ENCODE peak calls at places on chromosomes 6 and 20, in six cellular contexts. A is HepG2, N is adrenal gland, Y is HCT116, W is BE2C, P is Peyer's patch. K is an unnamed sample. For H3K4me1, the result is how much of the 10 kb centered on the place peaks cover.

GRCh38 chr6:5086294-5086890 is 1.3 kb downstream of the PPP1R3G start:
- DNase-seq in A (no peak), N (no peak), Y (no peak), W (no peak), P (no peak), K (no peak)

GRCh38 chr6:167044696-167045095 is 45.5 kb downstream of the CEP43 start:
- DNase-seq in A (no peak), N (no peak), Y (no peak), W (no peak), P (no peak), K (no peak)

GRCh38 chr6:83132121-83132520 is 60.9 kb downstream of the PGM3 start:
- DNase-seq in A (no peak), N (no peak), Y (no peak), W (no peak), P (no peak), K (no peak)

GRCh38 chr6:130466052-130466743 is 100.4 kb downstream of the TMEM200A start:
- DNase-seq in A (no peak), N (no peak), Y (no peak), W (no peak), P (no peak), K (no peak)

GRCh38 chr20:50321797-50322480 is 131.3 kb downstream of the CEBPB start:
- DNase-seq in A (no peak), N (peak), Y (no peak), W (no peak), P (no peak), K (peak)

GRCh38 chr20:60138263-60139127 is 180.3 kb downstream of the CDH26 start:
- DNase-seq in A (no peak), N (peak), Y (no peak), W (no peak), P (peak), K (no peak)

GRCh38 chr6:122265755-122266154 is 133.7 kb upstream of the HSF2 start:
- DNase-seq in A (no peak), N (no peak), Y (no peak), W (no peak), P (no peak), K (no peak)

GRCh38 chr20:25277051-25277801 is 29.3 kb downstream of the PYGB start:
- DNase-seq in A (no peak), N (peak), Y (no peak), W (peak), P (no peak), K (no peak)

GRCh38 chr6:19712012-19712688 is 125.0 kb upstream of the ID4 start:
- DNase-seq in A (no peak), N (no peak), Y (no peak), W (no peak), P (no peak), K (no peak)

GRCh38 chr6:83183082-83183828 is 9.8 kb downstream of the PGM3 start:
- DNase-seq in A (no peak), N (peak), Y (no peak), W (no peak), P (no peak), K (no peak)

GRCh38 chr6:41635365-41635764 is 2.9 kb upstream of the MDFI start:
- DNase-seq in A (no peak), N (no peak), Y (no peak), W (no peak), P (no peak), K (no peak)

GRCh38 chr6:103672169-103672568 is 1187.5 kb downstream of the HACE1 start:
- DNase-seq in A (no peak), N (no peak), Y (peak), W (no peak), P (no peak), K (no peak)

GRCh38 chr6:4291453-4292403 is 156.4 kb upstream of the ECI2 start:
- DNase-seq in A (peak), N (no peak), Y (no peak), W (no peak), P (no peak), K (no peak)

GRCh38 chr6:107793193-107793592 is 30.9 kb downstream of the SCML4 start:
- DNase-seq in A (no peak), N (no peak), Y (no peak), W (no peak), P (no peak), K (no peak)

GRCh38 chr20:10513931-10514575 is 78.9 kb downstream of the SLX4IP start:
- DNase-seq in A (no peak), N (no peak), Y (no peak), W (no peak), P (no peak), K (peak)

GRCh38 chr20:24778585-24779031 is 170.5 kb upstream of the CST7 start:
- DNase-seq in A (no peak), N (no peak), Y (no peak), W (no peak), P (no peak), K (no peak)

GRCh38 chr6:164507197-164507957 is 802.0 kb downstream of the C6orf118 start:
- DNase-seq in A (no peak), N (no peak), Y (no peak), W (no peak), P (no peak), K (no peak)

GRCh38 chr20:58907481-58908137 is 55.1 kb downstream of the GNAS start:
- DNase-seq in A (peak), N (peak), Y (no peak), W (peak), P (peak), K (peak)

GRCh38 chr20:5973172-5973571 is 22.7 kb downstream of the MCM8 start:
- DNase-seq in A (no peak), N (no peak), Y (no peak), W (no peak), P (no peak), K (no peak)

GRCh38 chr6:139308936-139309603 is 17.3 kb upstream of the TXLNB start:
- DNase-seq in A (peak), N (peak), Y (no peak), W (no peak), P (no peak), K (no peak)

GRCh38 chr6:134995536-134995935 is 45.6 kb upstream of the ALDH8A1 start:
- DNase-seq in A (no peak), N (no peak), Y (no peak), W (no peak), P (no peak), K (no peak)

GRCh38 chr20:50563133-50563944 is 53.2 kb downstream of the PTPN1 start:
- DNase-seq in A (peak), N (no peak), Y (no peak), W (no peak), P (no peak), K (no peak)

GRCh38 chr6:75199856-75200255 is 6.0 kb downstream of the COL12A1 start:
- DNase-seq in A (no peak), N (no peak), Y (no peak), W (no peak), P (no peak), K (no peak)

GRCh38 chr6:148563066-148563465 is 183.8 kb upstream of the UST start:
- DNase-seq in A (peak), N (no peak), Y (no peak), W (no peak), P (no peak), K (no peak)

GRCh38 chr6:28501259-28501658 is 14.3 kb downstream of the GPX6 start:
- DNase-seq in A (no peak), N (no peak), Y (no peak), W (no peak), P (no peak), K (no peak)

GRCh38 chr20:23655551-23656211 is 17.9 kb upstream of the CST3 start:
- DNase-seq in A (no peak), N (peak), Y (no peak), W (no peak), P (no peak), K (no peak)

GRCh38 chr6:139853302-139853992 is 479.0 kb upstream of the CITED2 start:
- DNase-seq in A (peak), N (no peak), Y (no peak), W (no peak), P (no peak), K (no peak)

GRCh38 chr6:75210885-75211739 is 5.3 kb upstream of the COL12A1 start:
- DNase-seq in A (peak), N (peak), Y (no peak), W (peak), P (peak), K (peak)

GRCh38 chr6:116363759-116364158 is 7.0 kb upstream of the DSE start:
- DNase-seq in A (no peak), N (no peak), Y (no peak), W (no peak), P (no peak), K (no peak)

GRCh38 chr20:48629960-48630315 is 197.9 kb downstream of the PREX1 start:
- DNase-seq in A (no peak), N (no peak), Y (no peak), W (no peak), P (no peak), K (no peak)

GRCh38 chr6:167546611-167547327 is 221.9 kb downstream of the TTLL2 start:
- DNase-seq in A (no peak), N (no peak), Y (no peak), W (no peak), P (no peak), K (no peak)

GRCh38 chr6:20564269-20564668 is 30.0 kb downstream of the CDKAL1 start:
- DNase-seq in A (no peak), N (no peak), Y (peak), W (no peak), P (no peak), K (peak)

GRCh38 chr20:35187584-35188190 is 15.8 kb downstream of the PROCR start:
- DNase-seq in A (no peak), N (no peak), Y (no peak), W (no peak), P (no peak), K (no peak)

GRCh38 chr6:6836609-6837406 is 248.3 kb downstream of the LY86 start:
- DNase-seq in A (no peak), N (no peak), Y (no peak), W (no peak), P (no peak), K (no peak)

GRCh38 chr6:6930223-6930880 is 177.4 kb upstream of the RREB1 start:
- DNase-seq in A (no peak), N (no peak), Y (no peak), W (no peak), P (no peak), K (no peak)

GRCh38 chr6:160137989-160138835 is 16.6 kb downstream of the SLC22A1 start:
- DNase-seq in A (peak), N (peak), Y (peak), W (peak), P (peak), K (peak)

GRCh38 chr6:138104618-138105213 is 2.5 kb downstream of the PERP start:
- DNase-seq in A (no peak), N (no peak), Y (no peak), W (no peak), P (no peak), K (no peak)

GRCh38 chr6:142913511-142914047 is 31.4 kb downstream of the HIVEP2 start:
- DNase-seq in A (no peak), N (no peak), Y (no peak), W (no peak), P (peak), K (no peak)
- H3K4me1 ChIP-seq in A (under half), N (under half), Y (under half), W (under half), P (under half), K (under half)

GRCh38 chr6:33075208-33075567 is 602 bp upstream of the HLA-DPB1 start:
- DNase-seq in A (no peak), N (no peak), Y (no peak), W (no peak), P (no peak), K (no peak)

GRCh38 chr6:33071579-33071978 is 1.9 kb downstream of the HLA-DPA1 start:
- DNase-seq in A (no peak), N (no peak), Y (no peak), W (no peak), P (no peak), K (no peak)

GRCh38 chr6:33072508-33073100 is 845 bp downstream of the HLA-DPA1 start:
- DNase-seq in A (no peak), N (no peak), Y (no peak), W (no peak), P (no peak), K (no peak)

GRCh38 chr6:33075568-33076405 is at the start of gene HLA-DPB1:
- DNase-seq in A (peak), N (no peak), Y (peak), W (no peak), P (no peak), K (peak)

GRCh38 chr6:33073431-33073871 is at the start of gene HLA-DPA1:
- DNase-seq in A (no peak), N (peak), Y (peak), W (no peak), P (peak), K (no peak)
- H3K4me3 ChIP-seq in A (no peak), N (no peak), Y (no peak), W (no peak), P (peak), K (no peak)

DNA sequence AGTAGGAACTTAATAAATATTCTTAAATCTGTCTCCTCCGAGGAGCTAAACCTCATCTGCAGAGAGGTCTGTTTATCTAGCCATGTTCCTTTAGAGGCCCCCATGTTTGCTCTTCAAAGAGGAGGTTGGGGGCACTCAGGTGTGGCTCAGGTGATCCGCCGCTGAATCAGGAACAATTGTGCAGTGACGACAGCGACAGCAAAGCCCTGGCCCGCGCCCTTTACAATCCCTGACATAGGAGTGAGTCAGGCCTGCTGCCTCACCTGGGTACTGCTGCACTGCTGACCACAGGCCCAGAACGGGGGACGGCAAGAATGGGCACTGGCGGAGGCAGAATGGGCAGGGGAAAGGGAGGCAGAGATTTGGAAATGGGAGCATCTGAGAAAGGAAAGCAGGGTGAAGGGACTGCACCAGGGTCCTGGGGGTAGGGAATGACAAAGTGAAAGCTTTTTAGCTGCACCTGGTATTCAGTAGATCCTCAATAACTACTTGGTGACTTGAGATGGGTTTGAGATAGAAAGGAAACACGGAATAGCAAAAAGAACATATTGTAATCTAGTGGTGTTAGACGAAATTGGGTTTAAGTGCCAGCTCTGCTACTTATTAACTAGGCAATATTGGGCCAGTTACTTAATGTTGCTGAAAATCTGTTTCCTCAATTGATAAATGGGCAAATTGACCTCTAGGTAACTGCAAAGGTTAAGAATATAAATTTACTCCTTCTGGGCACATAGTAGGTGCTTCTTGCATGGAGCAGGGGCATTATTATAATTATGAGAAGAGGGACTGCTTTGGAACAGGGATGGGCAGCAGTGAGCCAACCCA is 5.4 kb upstream of the IER3 start:
- DNase-seq in A (peak), N (no peak), Y (peak), W (no peak), P (no peak), K (no peak)
- H3K4me1 ChIP-seq in A (half or more), N (under half), Y (half or more), W (under half), P (under half), K (under half)

GRCh38 chr6:125004198-125004597 is 42.0 kb downstream of the RNF217 start:
- DNase-seq in A (no peak), N (no peak), Y (no peak), W (no peak), P (no peak), K (no peak)
- H3K4me3 ChIP-seq in A (no peak), N (no peak), Y (no peak), W (no peak), P (no peak), K (no peak)

GRCh38 chr6:157456524-157456829 is 75.5 kb downstream of the ZDHHC14 start:
- DNase-seq in A (no peak), N (no peak), Y (no peak), W (no peak), P (no peak), K (no peak)

GRCh38 chr6:157457787-157458186 is 76.8 kb downstream of the ZDHHC14 start:
- DNase-seq in A (no peak), N (no peak), Y (no peak), W (no peak), P (no peak), K (no peak)

GRCh38 chr6:157455028-157455714 is 74.2 kb downstream of the ZDHHC14 start:
- DNase-seq in A (no peak), N (no peak), Y (no peak), W (no peak), P (no peak), K (no peak)

GRCh38 chr6:157453978-157454377 is 73.0 kb downstream of the ZDHHC14 start:
- DNase-seq in A (no peak), N (no peak), Y (no peak), W (no peak), P (no peak), K (no peak)

GRCh38 chr6:157455731-157456523 is 74.9 kb downstream of the ZDHHC14 start:
- DNase-seq in A (no peak), N (no peak), Y (no peak), W (no peak), P (no peak), K (no peak)
- H3K4me1 ChIP-seq in A (under half), N (under half), Y (under half), W (under half), P (under half), K (under half)